ENCODE peak calls at places on chromosomes 13 and 19, in five cellular contexts. W, U, I, N and H are unnamed samples.

GRCh38 chr19:6773323-6773931 is 919 bp downstream of the VAV1 start:
- DNase-seq in I (no peak), U (no peak), N (peak), W (no peak), H (no peak)

GRCh38 chr13:29386246-29386645 is 209.2 kb downstream of the SLC7A1 start:
- DNase-seq in U (no peak), W (no peak), N (no peak), I (no peak), H (no peak)

GRCh38 chr13:48315981-48316380 is 12.4 kb downstream of the RB1 start:
- DNase-seq in U (no peak), I (no peak), N (no peak), W (peak), H (no peak)

GRCh38 chr19:4302238-4302630 is at the start of gene TMIGD2:
- DNase-seq in N (no peak), W (no peak), U (no peak), I (no peak), H (no peak)

GRCh38 chr13:51523082-51523518 is 61.2 kb upstream of the WDFY2 start:
- DNase-seq in I (no peak), U (peak), N (peak), W (peak), H (peak)

GRCh38 chr13:25171517-25172302 is at the start of gene AMER2:
- DNase-seq in U (peak), W (peak), I (no peak), N (no peak), H (peak)

GRCh38 chr19:46725036-46725820 is 8.3 kb upstream of the PRKD2 start:
- DNase-seq in U (no peak), I (no peak), N (no peak), W (no peak), H (no peak)

GRCh38 chr13:111905609-111905945 is 161.4 kb upstream of the SOX1 start:
- DNase-seq in I (no peak), N (no peak), U (no peak), W (no peak), H (no peak)

GRCh38 chr19:9877775-9878510 is 42.8 kb downstream of the PIN1 start:
- DNase-seq in W (peak), U (peak), I (peak), N (no peak), H (peak)

GRCh38 chr19:12774588-12775555 is at the start of gene HOOK2:
- DNase-seq in W (no peak), I (no peak), U (no peak), N (peak), H (no peak)

GRCh38 chr13:42477588-42478190 is 96.3 kb upstream of the TNFSF11 start:
- DNase-seq in N (no peak), U (no peak), W (peak), I (no peak), H (no peak)

GRCh38 chr19:53467503-53468262 is at the start of gene ZNF813:
- DNase-seq in U (peak), N (peak), W (peak), I (peak), H (peak)

GRCh38 chr19:2080336-2080988 is 15.7 kb downstream of the MOB3A start:
- DNase-seq in U (no peak), I (no peak), N (no peak), W (no peak), H (no peak)

GRCh38 chr13:97329331-97329730 is 104.6 kb upstream of the RAP2A start:
- DNase-seq in W (peak), U (peak), I (no peak), N (no peak), H (peak)

GRCh38 chr13:69274231-69274630 is 833.4 kb upstream of the ATXN8OS start:
- DNase-seq in U (no peak), W (no peak), I (no peak), N (no peak), H (no peak)

GRCh38 chr13:100610399-100611347 is 22.1 kb upstream of the GGACT start:
- DNase-seq in W (no peak), I (no peak), N (no peak), U (no peak), H (no peak)
- H3K4me3 ChIP-seq in W (no peak), I (no peak), N (no peak), U (no peak), H (no peak)

GRCh38 chr19:805161-805561 is 7.9 kb downstream of the PTBP1 start:
- DNase-seq in I (no peak), U (no peak), W (no peak), N (no peak), H (no peak)
- TF ChIP-seq CTCF in I (no peak), U (no peak), W (no peak), N (no peak), H (no peak)

DNA sequence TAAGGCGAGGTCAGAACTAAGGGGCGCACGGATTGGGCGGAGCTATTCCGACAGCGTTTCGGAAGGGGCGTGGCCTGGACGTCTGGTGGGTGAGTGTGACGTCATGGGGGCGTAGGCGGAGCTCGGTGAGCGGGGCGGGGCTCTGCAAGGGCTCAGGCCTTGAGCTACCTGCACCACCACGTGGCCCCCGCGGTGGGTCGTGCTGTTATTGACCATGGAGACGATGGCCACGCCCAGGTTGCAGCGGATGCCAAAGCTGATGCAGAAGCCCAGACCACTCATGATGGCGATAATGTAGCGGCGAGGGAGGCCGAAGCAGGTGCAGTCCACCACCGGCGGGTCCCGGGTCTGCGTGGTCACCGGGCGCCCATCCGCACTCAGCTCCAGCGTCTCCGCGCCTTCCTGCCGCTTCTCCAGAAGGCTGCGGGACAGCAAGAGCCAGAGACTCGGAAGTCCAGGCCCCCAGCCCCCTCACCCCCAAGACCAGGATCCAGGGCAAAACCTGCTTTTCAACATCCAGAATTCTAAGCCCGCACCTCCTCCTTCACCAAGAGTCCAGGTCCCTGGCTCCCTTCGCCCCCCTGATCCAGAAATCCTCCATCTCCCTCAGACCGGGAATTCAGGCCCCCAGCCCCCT is 4.8 kb downstream of the SLC17A7 start:
- DNase-seq in W (no peak), N (no peak), U (no peak), I (no peak), H (no peak)
- H3K4me3 ChIP-seq in W (no peak), N (no peak), U (no peak), I (no peak), H (no peak)

GRCh38 chr13:77492982-77493381 is 42.5 kb upstream of the SCEL start:
- DNase-seq in U (peak), W (peak), N (no peak), I (peak), H (no peak)
- TF ChIP-seq CTCF in U (peak), W (peak), N (peak), I (peak), H (peak)